ENCODE peak calls at places on chromosomes 2 and 18, in five cellular contexts. P, R, C, I and D are unnamed samples.

GRCh38 chr2:2890246-2890645 is 487.4 kb downstream of the EIPR1 start:
- DNase-seq in P (no peak), R (no peak), C (no peak), I (no peak), D (no peak)

GRCh38 chr18:58781627-58782194 is 83.0 kb upstream of the ZNF532 start:
- DNase-seq in P (peak), R (peak), C (peak), I (peak), D (peak)

GRCh38 chr2:165469417-165469816 is at the start of gene CSRNP3:
- DNase-seq in P (no peak), R (peak), C (no peak), I (peak), D (peak)

GRCh38 chr2:170142502-170142901 is 35.4 kb upstream of the MYO3B start:
- DNase-seq in P (no peak), R (no peak), C (no peak), I (no peak), D (no peak)

GRCh38 chr18:2091937-2092336 is 479.4 kb downstream of the METTL4 start:
- DNase-seq in P (no peak), R (no peak), C (no peak), I (no peak), D (no peak)

GRCh38 chr2:85838181-85838580 is 50.6 kb downstream of the ST3GAL5 start:
- DNase-seq in P (no peak), R (peak), C (no peak), I (no peak), D (no peak)

GRCh38 chr2:54207666-54208195 is 48.3 kb downstream of the TSPYL6 start:
- DNase-seq in P (no peak), R (no peak), C (no peak), I (no peak), D (no peak)

GRCh38 chr2:149715005-149715592 is 127.5 kb upstream of the MMADHC start:
- DNase-seq in P (peak), R (peak), C (no peak), I (no peak), D (no peak)

GRCh38 chr2:38409136-38409903 is 32.2 kb upstream of the ATL2 start:
- DNase-seq in P (no peak), R (no peak), C (no peak), I (peak), D (peak)

GRCh38 chr2:85852979-85853498 is 35.8 kb downstream of the ST3GAL5 start:
- DNase-seq in P (peak), R (no peak), C (peak), I (peak), D (peak)

GRCh38 chr2:136131484-136131960 is 13.6 kb upstream of the CXCR4 start:
- DNase-seq in P (peak), R (no peak), C (no peak), I (no peak), D (no peak)

GRCh38 chr2:8761529-8762164 is 75.8 kb downstream of the KIDINS220 start:
- DNase-seq in P (no peak), R (peak), C (no peak), I (no peak), D (no peak)

GRCh38 chr2:25354116-25354515 is 12.4 kb upstream of the DNMT3A start:
- DNase-seq in P (no peak), R (no peak), C (no peak), I (no peak), D (no peak)

GRCh38 chr2:169071455-169071854 is 2.1 kb downstream of the DHRS9 start:
- DNase-seq in P (no peak), R (no peak), C (no peak), I (no peak), D (no peak)

GRCh38 chr2:240812301-240812680 is 7.7 kb downstream of the KIF1A start:
- DNase-seq in P (no peak), R (no peak), C (peak), I (peak), D (no peak)

GRCh38 chr2:54429055-54429454 is 27.1 kb upstream of the SPTBN1 start:
- DNase-seq in P (no peak), R (no peak), C (no peak), I (no peak), D (no peak)

GRCh38 chr2:69358914-69359313 is 28.1 kb downstream of the GFPT1 start:
- DNase-seq in P (no peak), R (no peak), C (no peak), I (no peak), D (no peak)
- H3K4me3 ChIP-seq in P (no peak), R (no peak), C (no peak), I (no peak), D (no peak)

GRCh38 chr2:226838758-226839555 is 3.1 kb downstream of the RHBDD1 start:
- DNase-seq in P (no peak), R (no peak), C (no peak), I (no peak), D (no peak)
- H3K27ac ChIP-seq in P (peak), R (no peak), C (no peak), I (no peak), D (no peak)

DNA sequence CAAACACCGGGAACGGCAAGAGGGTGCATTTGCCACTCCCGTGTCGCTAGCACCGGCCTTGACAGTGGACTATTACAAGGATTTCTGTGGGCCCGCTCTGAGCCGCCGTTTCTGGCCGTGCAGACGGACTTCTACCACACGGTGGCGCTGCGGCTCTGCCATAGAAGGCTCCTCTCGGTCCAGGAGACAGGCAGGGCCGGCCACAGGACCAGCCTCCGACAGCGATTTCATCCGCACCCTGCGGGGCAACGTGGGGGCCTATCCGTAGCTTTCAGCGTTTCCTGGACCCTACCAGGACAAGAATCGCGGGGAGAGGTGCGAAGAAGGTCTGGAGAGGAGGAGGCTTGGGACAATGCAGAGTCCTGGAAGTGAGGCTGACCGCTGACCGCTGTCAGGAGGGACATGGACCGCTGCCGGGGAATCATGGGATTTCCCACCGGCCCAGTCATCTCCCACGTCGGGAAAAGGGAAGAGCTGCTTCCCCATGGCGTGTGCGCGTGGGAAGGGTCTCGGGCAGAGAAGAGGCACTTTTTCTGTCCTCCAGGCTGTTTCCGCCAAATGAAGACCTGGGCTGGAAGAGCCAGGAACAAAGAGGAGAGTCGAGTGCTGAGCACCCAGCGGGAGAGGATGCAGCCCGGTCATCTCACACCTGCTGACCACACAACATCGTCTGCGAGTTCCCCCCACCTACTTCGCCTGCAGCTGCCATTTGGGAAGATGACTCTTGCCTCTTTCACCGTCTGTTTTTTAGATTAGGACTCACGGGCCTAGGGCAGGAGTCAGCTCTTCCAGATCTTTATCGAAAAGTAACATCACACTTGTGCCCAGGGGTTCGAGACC is 35.5 kb upstream of the HAAO start:
- DNase-seq in P (peak), R (peak), C (peak), I (peak), D (peak)
- H3K4me3 ChIP-seq in P (peak), R (no peak), C (no peak), I (peak), D (peak)

GRCh38 chr18:6751207-6751606 is 21.7 kb downstream of the ARHGAP28 start:
- DNase-seq in P (no peak), R (no peak), C (no peak), I (no peak), D (no peak)
- H3K27ac ChIP-seq in P (no peak), R (no peak), C (no peak), I (peak), D (no peak)

GRCh38 chr2:807300-807699 is 130.1 kb upstream of the TMEM18 start:
- DNase-seq in P (no peak), R (no peak), C (no peak), I (no peak), D (no peak)
- H3K4me3 ChIP-seq in P (no peak), R (no peak), C (no peak), I (no peak), D (no peak)